ENCODE peak calls at places on chromosome 14, in four cellular contexts. P is CD4-positive, CD25-positive, alpha-beta regulatory T cell; I is activated naive CD4-positive, alpha-beta T cell; M is AG08395. R is an unnamed sample.

GRCh38 chr14:65239143-65239672 is 136.9 kb upstream of the MAX start:
- DNase-seq in I (no peak), M (peak), P (no peak), R (no peak)

GRCh38 chr14:70254476-70254961 is 65.8 kb upstream of the SLC8A3 start:
- DNase-seq in I (no peak), P (no peak), M (no peak), R (no peak)

GRCh38 chr14:104688755-104689619 is at the start of gene INF2:
- DNase-seq in I (no peak), M (peak), P (peak), R (no peak)

GRCh38 chr14:75406102-75406501 is 21.7 kb upstream of the JDP2 start:
- DNase-seq in M (no peak), P (no peak), I (no peak), R (no peak)

GRCh38 chr14:70811065-70811464 is 1.8 kb upstream of the MAP3K9 start:
- DNase-seq in P (no peak), I (no peak), M (no peak), R (no peak)

GRCh38 chr14:98946995-98947394 is 325.0 kb downstream of the BCL11B start:
- DNase-seq in M (peak), I (no peak), P (no peak), R (no peak)

GRCh38 chr14:49366416-49366815 is 219.8 kb downstream of the RPS29 start:
- DNase-seq in M (no peak), I (no peak), P (no peak), R (no peak)

GRCh38 chr14:61466249-61466904 is 145.0 kb downstream of the PRKCH start:
- DNase-seq in P (no peak), I (no peak), M (peak), R (no peak)

GRCh38 chr14:58082011-58082410 is 70.0 kb downstream of the ARMH4 start:
- DNase-seq in M (no peak), I (no peak), P (no peak), R (no peak)

GRCh38 chr14:64680013-64680674 is 24.1 kb upstream of the PLEKHG3 start:
- DNase-seq in M (no peak), P (no peak), I (no peak), R (no peak)

GRCh38 chr14:104931771-104932675 is 7.3 kb downstream of the PLD4 start:
- DNase-seq in I (no peak), P (no peak), M (peak), R (no peak)

GRCh38 chr14:89621009-89621421 is 204.0 kb upstream of the FOXN3 start:
- DNase-seq in M (no peak), P (peak), I (no peak), R (no peak)

GRCh38 chr14:68937790-68938514 is 41.1 kb downstream of the ACTN1 start:
- DNase-seq in P (no peak), I (no peak), M (no peak), R (no peak)

GRCh38 chr14:61598980-61599379 is 96.3 kb upstream of the HIF1A start:
- DNase-seq in P (no peak), I (no peak), M (no peak), R (no peak)

GRCh38 chr14:75015496-75015895 is 12.8 kb downstream of the EIF2B2 start:
- DNase-seq in P (no peak), M (no peak), I (no peak), R (no peak)

GRCh38 chr14:66473223-66473622 is 12.9 kb upstream of the CCDC196 start:
- DNase-seq in M (no peak), I (no peak), P (no peak), R (no peak)

GRCh38 chr14:68210729-68211299 is 391.2 kb downstream of the RAD51B start:
- DNase-seq in M (peak), I (no peak), P (peak), R (no peak)

GRCh38 chr14:76762617-76763361 is 1.5 kb downstream of the VASH1 start:
- DNase-seq in I (no peak), M (no peak), P (no peak), R (no peak)

GRCh38 chr14:31229638-31230229 is 22.1 kb upstream of the HECTD1 start:
- DNase-seq in M (peak), I (no peak), P (no peak), R (no peak)

GRCh38 chr14:38212996-38213395 is 5.3 kb downstream of the SSTR1 start:
- DNase-seq in I (no peak), P (no peak), M (no peak), R (no peak)

GRCh38 chr14:66813636-66814035 is 305.7 kb downstream of the GPHN start:
- DNase-seq in P (no peak), I (no peak), M (no peak), R (no peak)

R was measured in NCI-H1048.